ENCODE peak calls at places on chromosomes 1 and 21, in seven cellular contexts. H is PC-9, S is tibial artery, G is fibroblast of lung, D is IMR-90, Q is testis, I is mammary epithelial cell. N is an unnamed sample. For H3K4me1, the result is how much of the 10 kb centered on the place peaks cover.

GRCh38 chr1:100628631-100629081 is 90.7 kb downstream of the GPR88 start:
- DNase-seq in H (no peak), S (no peak), G (no peak), D (peak), Q (no peak), I (no peak), N (no peak)

GRCh38 chr1:197868751-197869501 is 33.5 kb upstream of the C1orf53 start:
- DNase-seq in H (peak), S (no peak), G (peak), D (peak), Q (peak), I (peak), N (no peak)

GRCh38 chr1:13828454-13829151 is 128.6 kb downstream of the PRDM2 start:
- DNase-seq in H (peak), S (peak), G (no peak), D (no peak), Q (peak), I (no peak), N (no peak)

GRCh38 chr1:41806472-41807155 is 112.1 kb downstream of the HIVEP3 start:
- DNase-seq in H (no peak), S (no peak), G (no peak), D (no peak), Q (no peak), I (no peak), N (no peak)

GRCh38 chr1:91771717-91772116 is 114.2 kb downstream of the TGFBR3 start:
- DNase-seq in H (no peak), S (no peak), G (no peak), D (no peak), Q (no peak), I (no peak), N (no peak)

GRCh38 chr21:44869860-44870747 is 3.4 kb downstream of the PTTG1IP start:
- DNase-seq in H (peak), S (peak), G (peak), D (peak), Q (peak), I (peak), N (peak)

GRCh38 chr1:27864264-27864895 is 8.0 kb upstream of the THEMIS2 start:
- DNase-seq in H (peak), S (no peak), G (no peak), D (no peak), Q (no peak), I (peak), N (no peak)

GRCh38 chr1:941027-941587 is 17.4 kb downstream of the SAMD11 start:
- DNase-seq in H (no peak), S (no peak), G (no peak), D (no peak), Q (no peak), I (no peak), N (no peak)

GRCh38 chr1:177385760-177386698 is 215.3 kb downstream of the BRINP2 start:
- DNase-seq in H (no peak), S (no peak), G (no peak), D (no peak), Q (no peak), I (peak), N (no peak)

GRCh38 chr1:166418344-166418895 is 251.6 kb upstream of the FAM78B start:
- DNase-seq in H (no peak), S (no peak), G (no peak), D (no peak), Q (no peak), I (no peak), N (no peak)
- TF ChIP-seq CTCF in H (no peak), S (no peak), G (no peak), D (no peak), Q (no peak), I (no peak), N (no peak)

GRCh38 chr1:165633624-165634023 is 2.6 kb downstream of the MGST3 start:
- DNase-seq in H (peak), S (no peak), G (peak), D (peak), Q (no peak), I (peak), N (no peak)

GRCh38 chr1:165637427-165637826 is 6.4 kb downstream of the MGST3 start:
- DNase-seq in H (peak), S (no peak), G (peak), D (peak), Q (no peak), I (no peak), N (no peak)

GRCh38 chr1:165635329-165635728 is 4.3 kb downstream of the MGST3 start:
- DNase-seq in H (no peak), S (no peak), G (no peak), D (peak), Q (no peak), I (no peak), N (no peak)

GRCh38 chr1:165634154-165634921 is 3.3 kb downstream of the MGST3 start:
- DNase-seq in H (no peak), S (no peak), G (no peak), D (no peak), Q (no peak), I (no peak), N (no peak)

DNA sequence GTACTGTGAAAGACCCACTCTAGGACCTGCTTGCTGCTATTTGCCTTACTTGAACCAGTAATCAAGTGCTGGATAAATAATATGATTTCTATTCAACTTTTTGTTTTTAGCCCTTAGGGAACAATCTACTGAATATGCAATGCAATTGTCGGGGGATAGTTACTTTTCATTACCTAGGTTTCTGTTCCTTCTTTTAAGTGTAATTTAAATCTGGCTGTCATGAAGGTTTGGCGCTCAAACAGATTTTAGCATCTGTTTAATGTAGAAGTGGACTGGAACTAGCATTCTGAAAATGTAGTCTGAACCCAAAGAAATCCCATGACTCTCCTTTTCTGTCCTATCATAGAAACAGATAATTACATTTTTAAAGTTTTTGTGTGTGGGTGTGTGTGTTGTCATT is 4.8 kb downstream of the MGST3 start:
- DNase-seq in H (no peak), S (no peak), G (no peak), D (no peak), Q (no peak), I (no peak), N (no peak)
- H3K4me1 ChIP-seq in H (under half), S (under half), G (under half), D (under half), Q (under half), I (under half), N (half or more)

DNA sequence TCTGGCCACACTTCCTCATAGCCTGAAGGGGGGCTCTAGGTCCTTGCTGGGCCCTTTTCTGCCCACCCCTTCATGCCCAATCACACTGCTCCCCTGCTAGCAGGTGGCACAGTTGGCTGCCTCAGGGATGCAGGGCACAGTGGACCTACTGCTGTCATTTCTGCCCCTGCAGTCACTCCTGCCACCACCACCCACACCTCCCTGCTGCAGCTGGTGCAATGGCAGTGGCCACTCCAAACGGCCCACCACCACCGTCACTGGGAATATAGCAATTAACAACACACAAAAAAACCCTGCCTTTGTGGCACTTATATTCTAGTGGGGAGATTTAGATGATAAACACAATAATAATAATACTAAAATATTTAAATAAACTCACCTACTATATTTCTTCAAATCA is 162.4 kb upstream of the DUSP10 start:
- DNase-seq in H (no peak), S (no peak), G (no peak), D (no peak), Q (no peak), I (no peak), N (no peak)
- TF ChIP-seq CTCF in H (no peak), S (no peak), G (no peak), D (no peak), Q (no peak), I (no peak), N (no peak)

GRCh38 chr1:34057751-34058150 is 107.3 kb downstream of the CSMD2 start:
- DNase-seq in H (no peak), S (no peak), G (no peak), D (no peak), Q (no peak), I (no peak), N (no peak)
- H3K4me1 ChIP-seq in H (under half), S (under half), G (under half), D (under half), Q (under half), I (under half), N (under half)

DNA sequence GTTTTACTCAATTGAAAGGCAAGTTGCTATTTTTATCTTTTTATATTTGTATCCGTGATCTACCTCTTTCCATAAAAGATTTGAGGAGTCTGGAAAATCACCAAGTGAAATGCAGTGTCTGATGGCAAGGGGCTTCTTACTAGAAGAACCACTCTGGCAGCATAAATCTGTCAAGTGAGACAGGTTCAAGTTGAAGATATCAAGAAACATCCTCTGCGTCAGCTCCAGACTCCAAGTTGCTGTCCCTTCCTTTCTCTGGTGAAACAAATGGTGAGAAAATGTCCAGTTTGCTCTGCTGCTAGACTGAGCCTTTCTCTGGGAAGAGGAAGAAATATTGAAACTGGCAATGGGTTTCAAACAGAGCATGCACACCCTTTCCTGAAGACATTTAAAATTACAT is 411.2 kb downstream of the PLPP3 start:
- DNase-seq in H (no peak), S (no peak), G (no peak), D (no peak), Q (no peak), I (no peak), N (no peak)
- TF ChIP-seq CTCF in H (no peak), S (no peak), G (no peak), D (no peak), Q (no peak), I (no peak), N (no peak)

DNA sequence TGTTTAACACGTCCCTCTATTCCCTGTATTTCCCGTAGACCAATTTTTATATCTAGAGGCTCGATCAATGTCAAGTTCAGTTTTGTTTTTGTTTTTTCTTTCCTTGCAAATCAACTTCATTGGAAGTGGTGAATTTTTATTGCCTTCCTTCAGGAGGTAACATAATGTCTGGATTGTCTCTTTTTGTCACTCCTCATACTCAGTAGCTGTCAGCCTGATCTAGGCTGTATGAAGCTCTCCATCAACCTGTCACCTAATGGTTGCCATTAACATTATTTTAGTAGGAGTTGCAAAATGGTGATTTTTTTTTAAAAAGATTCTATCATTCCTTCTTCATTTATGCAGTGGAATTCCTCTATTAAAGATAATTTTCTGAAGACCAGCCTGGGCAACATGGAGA is 49.7 kb upstream of the KIF26B start:
- DNase-seq in H (no peak), S (no peak), G (no peak), D (no peak), Q (no peak), I (no peak), N (no peak)
- H3K4me1 ChIP-seq in H (under half), S (under half), G (under half), D (under half), Q (under half), I (under half), N (under half)

DNA sequence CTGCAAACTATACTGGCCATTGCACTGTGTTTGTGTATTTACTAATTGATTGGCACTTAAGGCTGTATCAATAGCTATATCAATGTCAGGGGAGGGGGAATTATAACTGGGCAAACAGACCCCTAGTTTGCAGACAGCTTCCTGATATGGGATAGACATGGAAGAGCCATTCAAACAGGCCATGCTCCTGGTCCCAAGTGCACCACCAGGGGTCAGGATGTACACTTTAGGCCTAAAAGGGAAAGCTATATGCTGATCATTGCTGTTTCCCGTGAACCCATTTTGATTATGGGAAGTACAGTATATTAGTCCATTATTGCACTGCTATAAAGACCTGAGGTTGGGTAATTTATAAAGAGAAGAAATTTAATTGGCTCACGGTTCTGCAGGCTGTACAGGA is 125.0 kb upstream of the BACE2 start:
- DNase-seq in H (no peak), S (no peak), G (no peak), D (no peak), Q (no peak), I (no peak), N (no peak)
- TF ChIP-seq CTCF in H (peak), S (no peak), G (no peak), D (no peak), Q (no peak), I (peak), N (no peak)

GRCh38 chr1:12617511-12617900 is 504 bp downstream of the DHRS3 start:
- DNase-seq in H (peak), S (no peak), G (no peak), D (no peak), Q (no peak), I (peak), N (no peak)

GRCh38 chr1:12616709-12617373 is 1.2 kb downstream of the DHRS3 start:
- DNase-seq in H (no peak), S (peak), G (no peak), D (no peak), Q (peak), I (peak), N (peak)

GRCh38 chr1:12618661-12619395 is 818 bp upstream of the DHRS3 start:
- DNase-seq in H (peak), S (peak), G (peak), D (peak), Q (peak), I (peak), N (peak)

GRCh38 chr1:12619396-12620141 is 1.6 kb upstream of the DHRS3 start:
- DNase-seq in H (peak), S (peak), G (peak), D (peak), Q (peak), I (peak), N (peak)

GRCh38 chr1:12617901-12618660 is at the start of gene DHRS3:
- DNase-seq in H (peak), S (peak), G (peak), D (peak), Q (peak), I (peak), N (peak)
- H3K4me1 ChIP-seq in H (under half), S (under half), G (under half), D (under half), Q (under half), I (under half), N (half or more)

GRCh38 chr1:23216771-23217420 is 406 bp downstream of the HTR1D start:
- DNase-seq in H (no peak), S (no peak), G (no peak), D (no peak), Q (no peak), I (no peak), N (no peak)
- TF ChIP-seq CTCF in H (peak), S (peak), G (peak), D (peak), Q (peak), I (peak), N (peak)

N was measured in sigmoid colon.